ENCODE peak calls at places on chromosome 10, in eight cellular contexts. One of them, this sample, is unnamed.

GRCh38 chr10:115944538-115944937 is 328.5 kb downstream of the GFRA1 start:
- DNase-seq in fibroblast of the aortic adventitia: no peak
- DNase-seq in type B pancreatic cell: no peak
- DNase-seq in IMR-90: no peak
- DNase-seq in Peyer's patch: no peak
- DNase-seq in upper lobe of right lung: no peak
- DNase-seq in HCT116: no peak
- DNase-seq in colonic mucosa: no peak
- DNase-seq in this sample: no peak

GRCh38 chr10:106557053-106557452 is 607.5 kb downstream of the SORCS1 start:
- DNase-seq in fibroblast of the aortic adventitia: no peak
- DNase-seq in type B pancreatic cell: no peak
- DNase-seq in IMR-90: peak
- DNase-seq in Peyer's patch: no peak
- DNase-seq in upper lobe of right lung: no peak
- DNase-seq in HCT116: no peak
- DNase-seq in colonic mucosa: no peak
- DNase-seq in this sample: no peak

GRCh38 chr10:95482501-95483248 is 78.5 kb downstream of the SORBS1 start:
- DNase-seq in fibroblast of the aortic adventitia: no peak
- DNase-seq in type B pancreatic cell: no peak
- DNase-seq in IMR-90: no peak
- DNase-seq in Peyer's patch: no peak
- DNase-seq in upper lobe of right lung: no peak
- DNase-seq in HCT116: no peak
- DNase-seq in colonic mucosa: no peak
- DNase-seq in this sample: no peak

GRCh38 chr10:130339911-130340310 is 203.7 kb downstream of the GLRX3 start:
- DNase-seq in fibroblast of the aortic adventitia: no peak
- DNase-seq in type B pancreatic cell: peak
- DNase-seq in IMR-90: no peak
- DNase-seq in Peyer's patch: no peak
- DNase-seq in upper lobe of right lung: no peak
- DNase-seq in HCT116: no peak
- DNase-seq in colonic mucosa: no peak
- DNase-seq in this sample: no peak

GRCh38 chr10:100786591-100786990 is 41.2 kb downstream of the PAX2 start:
- DNase-seq in fibroblast of the aortic adventitia: no peak
- DNase-seq in type B pancreatic cell: no peak
- DNase-seq in IMR-90: no peak
- DNase-seq in Peyer's patch: no peak
- DNase-seq in upper lobe of right lung: no peak
- DNase-seq in HCT116: no peak
- DNase-seq in colonic mucosa: no peak
- DNase-seq in this sample: no peak

GRCh38 chr10:93468532-93469213 is 13.5 kb downstream of the MYOF start:
- DNase-seq in fibroblast of the aortic adventitia: peak
- DNase-seq in type B pancreatic cell: no peak
- DNase-seq in IMR-90: peak
- DNase-seq in Peyer's patch: no peak
- DNase-seq in upper lobe of right lung: no peak
- DNase-seq in HCT116: peak
- DNase-seq in colonic mucosa: no peak
- DNase-seq in this sample: no peak

GRCh38 chr10:104642311-104643022 is 1.4 kb downstream of the SORCS3 start:
- DNase-seq in fibroblast of the aortic adventitia: peak
- DNase-seq in type B pancreatic cell: peak
- DNase-seq in IMR-90: no peak
- DNase-seq in Peyer's patch: no peak
- DNase-seq in upper lobe of right lung: no peak
- DNase-seq in HCT116: no peak
- DNase-seq in colonic mucosa: peak
- DNase-seq in this sample: peak

GRCh38 chr10:91381562-91381923 is 28.6 kb upstream of the HECTD2 start:
- DNase-seq in fibroblast of the aortic adventitia: peak
- DNase-seq in type B pancreatic cell: no peak
- DNase-seq in IMR-90: no peak
- DNase-seq in Peyer's patch: no peak
- DNase-seq in upper lobe of right lung: no peak
- DNase-seq in HCT116: no peak
- DNase-seq in colonic mucosa: no peak
- DNase-seq in this sample: no peak

GRCh38 chr10:90805211-90805610 is 52.6 kb downstream of the HTR7 start:
- DNase-seq in fibroblast of the aortic adventitia: no peak
- DNase-seq in type B pancreatic cell: no peak
- DNase-seq in IMR-90: no peak
- DNase-seq in Peyer's patch: no peak
- DNase-seq in upper lobe of right lung: no peak
- DNase-seq in HCT116: no peak
- DNase-seq in colonic mucosa: no peak
- DNase-seq in this sample: no peak

GRCh38 chr10:127293640-127294039 is 97.2 kb upstream of the INSYN2A start:
- DNase-seq in fibroblast of the aortic adventitia: no peak
- DNase-seq in type B pancreatic cell: no peak
- DNase-seq in IMR-90: no peak
- DNase-seq in Peyer's patch: no peak
- DNase-seq in upper lobe of right lung: no peak
- DNase-seq in HCT116: no peak
- DNase-seq in colonic mucosa: no peak
- DNase-seq in this sample: no peak

GRCh38 chr10:71978476-71978875 is 14.3 kb downstream of the CHST3 start:
- DNase-seq in fibroblast of the aortic adventitia: no peak
- DNase-seq in type B pancreatic cell: no peak
- DNase-seq in IMR-90: no peak
- DNase-seq in Peyer's patch: no peak
- DNase-seq in upper lobe of right lung: no peak
- DNase-seq in HCT116: no peak
- DNase-seq in colonic mucosa: no peak
- DNase-seq in this sample: no peak
- TF ChIP-seq CTCF in fibroblast of the aortic adventitia: no peak
- TF ChIP-seq CTCF in type B pancreatic cell: peak
- TF ChIP-seq CTCF in IMR-90: no peak
- TF ChIP-seq CTCF in Peyer's patch: no peak
- TF ChIP-seq CTCF in upper lobe of right lung: no peak
- TF ChIP-seq CTCF in HCT116: no peak
- TF ChIP-seq CTCF in colonic mucosa: no peak
- TF ChIP-seq CTCF in this sample: peak

GRCh38 chr10:47031251-47031952 is 120.2 kb downstream of the PTPN20 start:
- DNase-seq in fibroblast of the aortic adventitia: peak
- DNase-seq in type B pancreatic cell: no peak
- DNase-seq in IMR-90: no peak
- DNase-seq in Peyer's patch: no peak
- DNase-seq in upper lobe of right lung: peak
- DNase-seq in HCT116: peak
- DNase-seq in colonic mucosa: no peak
- DNase-seq in this sample: no peak
- TF ChIP-seq CTCF in fibroblast of the aortic adventitia: no peak
- TF ChIP-seq CTCF in type B pancreatic cell: peak
- TF ChIP-seq CTCF in IMR-90: no peak
- TF ChIP-seq CTCF in Peyer's patch: no peak
- TF ChIP-seq CTCF in upper lobe of right lung: no peak
- TF ChIP-seq CTCF in HCT116: no peak
- TF ChIP-seq CTCF in colonic mucosa: no peak
- TF ChIP-seq CTCF in this sample: peak

GRCh38 chr10:9535744-9536143 is 1481.3 kb downstream of the GATA3 start:
- DNase-seq in fibroblast of the aortic adventitia: no peak
- DNase-seq in type B pancreatic cell: no peak
- DNase-seq in IMR-90: no peak
- DNase-seq in Peyer's patch: no peak
- DNase-seq in upper lobe of right lung: no peak
- DNase-seq in HCT116: no peak
- DNase-seq in colonic mucosa: no peak
- DNase-seq in this sample: no peak
- TF ChIP-seq CTCF in fibroblast of the aortic adventitia: no peak
- TF ChIP-seq CTCF in type B pancreatic cell: no peak
- TF ChIP-seq CTCF in IMR-90: no peak
- TF ChIP-seq CTCF in Peyer's patch: no peak
- TF ChIP-seq CTCF in upper lobe of right lung: no peak
- TF ChIP-seq CTCF in HCT116: no peak
- TF ChIP-seq CTCF in colonic mucosa: no peak
- TF ChIP-seq CTCF in this sample: no peak

GRCh38 chr10:56116684-56117083 is 244.4 kb downstream of the ZWINT start:
- DNase-seq in fibroblast of the aortic adventitia: no peak
- DNase-seq in type B pancreatic cell: no peak
- DNase-seq in IMR-90: no peak
- DNase-seq in Peyer's patch: no peak
- DNase-seq in upper lobe of right lung: no peak
- DNase-seq in HCT116: no peak
- DNase-seq in colonic mucosa: no peak
- DNase-seq in this sample: no peak
- TF ChIP-seq CTCF in fibroblast of the aortic adventitia: no peak
- TF ChIP-seq CTCF in type B pancreatic cell: peak
- TF ChIP-seq CTCF in IMR-90: no peak
- TF ChIP-seq CTCF in Peyer's patch: no peak
- TF ChIP-seq CTCF in upper lobe of right lung: no peak
- TF ChIP-seq CTCF in HCT116: no peak
- TF ChIP-seq CTCF in colonic mucosa: no peak
- TF ChIP-seq CTCF in this sample: peak

GRCh38 chr10:6405713-6406112 is 174.4 kb downstream of the PRKCQ start:
- DNase-seq in fibroblast of the aortic adventitia: no peak
- DNase-seq in type B pancreatic cell: no peak
- DNase-seq in IMR-90: no peak
- DNase-seq in Peyer's patch: no peak
- DNase-seq in upper lobe of right lung: no peak
- DNase-seq in HCT116: no peak
- DNase-seq in colonic mucosa: no peak
- DNase-seq in this sample: no peak

GRCh38 chr10:6408799-6409198 is 171.3 kb downstream of the PRKCQ start:
- DNase-seq in fibroblast of the aortic adventitia: no peak
- DNase-seq in type B pancreatic cell: no peak
- DNase-seq in IMR-90: no peak
- DNase-seq in Peyer's patch: no peak
- DNase-seq in upper lobe of right lung: no peak
- DNase-seq in HCT116: no peak
- DNase-seq in colonic mucosa: no peak
- DNase-seq in this sample: no peak

GRCh38 chr10:6404127-6405072 is 175.7 kb downstream of the PRKCQ start:
- DNase-seq in fibroblast of the aortic adventitia: peak
- DNase-seq in type B pancreatic cell: no peak
- DNase-seq in IMR-90: no peak
- DNase-seq in Peyer's patch: no peak
- DNase-seq in upper lobe of right lung: no peak
- DNase-seq in HCT116: no peak
- DNase-seq in colonic mucosa: no peak
- DNase-seq in this sample: no peak

GRCh38 chr10:6407034-6407721 is 172.9 kb downstream of the PRKCQ start:
- DNase-seq in fibroblast of the aortic adventitia: no peak
- DNase-seq in type B pancreatic cell: no peak
- DNase-seq in IMR-90: no peak
- DNase-seq in Peyer's patch: no peak
- DNase-seq in upper lobe of right lung: no peak
- DNase-seq in HCT116: no peak
- DNase-seq in colonic mucosa: no peak
- DNase-seq in this sample: no peak

GRCh38 chr10:6406220-6407033 is 173.6 kb downstream of the PRKCQ start:
- DNase-seq in fibroblast of the aortic adventitia: peak
- DNase-seq in type B pancreatic cell: no peak
- DNase-seq in IMR-90: peak
- DNase-seq in Peyer's patch: no peak
- DNase-seq in upper lobe of right lung: no peak
- DNase-seq in HCT116: peak
- DNase-seq in colonic mucosa: no peak
- DNase-seq in this sample: no peak
- TF ChIP-seq CTCF in fibroblast of the aortic adventitia: peak
- TF ChIP-seq CTCF in type B pancreatic cell: peak
- TF ChIP-seq CTCF in IMR-90: peak
- TF ChIP-seq CTCF in Peyer's patch: no peak
- TF ChIP-seq CTCF in upper lobe of right lung: peak
- TF ChIP-seq CTCF in HCT116: peak
- TF ChIP-seq CTCF in colonic mucosa: peak
- TF ChIP-seq CTCF in this sample: peak

GRCh38 chr10:27611861-27612450 is 107.9 kb downstream of the RAB18 start:
- DNase-seq in fibroblast of the aortic adventitia: no peak
- DNase-seq in type B pancreatic cell: no peak
- DNase-seq in IMR-90: no peak
- DNase-seq in Peyer's patch: no peak
- DNase-seq in upper lobe of right lung: no peak
- DNase-seq in HCT116: no peak
- DNase-seq in colonic mucosa: no peak
- DNase-seq in this sample: no peak
- TF ChIP-seq CTCF in fibroblast of the aortic adventitia: no peak
- TF ChIP-seq CTCF in type B pancreatic cell: no peak
- TF ChIP-seq CTCF in IMR-90: no peak
- TF ChIP-seq CTCF in Peyer's patch: no peak
- TF ChIP-seq CTCF in upper lobe of right lung: no peak
- TF ChIP-seq CTCF in HCT116: no peak
- TF ChIP-seq CTCF in colonic mucosa: no peak
- TF ChIP-seq CTCF in this sample: no peak

DNA sequence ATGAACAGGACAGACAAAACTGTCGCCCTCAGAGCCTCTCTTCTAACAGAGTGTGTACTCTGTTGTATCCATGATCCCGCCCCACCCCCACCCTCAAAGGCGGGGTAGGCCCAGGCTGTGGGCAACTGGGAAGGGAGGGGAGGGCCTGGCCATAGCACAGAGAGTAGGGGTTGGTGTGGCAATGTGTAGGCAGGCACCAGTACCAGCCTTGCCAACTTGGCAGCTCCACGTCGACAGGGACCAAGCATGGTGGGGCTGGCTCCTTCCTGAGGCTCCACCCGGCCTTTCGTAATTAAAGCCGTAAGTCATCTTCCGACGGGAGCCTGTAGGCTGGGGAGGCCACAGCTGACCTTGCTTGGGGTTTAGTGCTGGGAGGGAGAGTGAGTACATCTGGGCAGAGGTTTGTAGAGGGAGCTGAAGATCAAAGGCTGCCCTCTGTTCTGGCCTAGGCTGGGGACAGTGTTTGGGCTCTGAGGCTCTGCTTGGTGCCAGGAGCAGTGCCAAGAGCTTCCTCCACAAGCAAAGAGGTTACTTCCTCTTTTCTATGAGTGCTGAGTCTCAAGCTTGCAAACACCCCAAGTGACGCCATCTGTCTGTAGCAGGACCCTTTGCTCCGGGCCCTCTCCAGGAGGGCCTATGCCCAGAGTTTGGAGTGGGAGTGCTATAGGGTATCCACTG is 121.6 kb downstream of the C10orf105 start:
- DNase-seq in fibroblast of the aortic adventitia: peak
- DNase-seq in type B pancreatic cell: no peak
- DNase-seq in IMR-90: no peak
- DNase-seq in Peyer's patch: peak
- DNase-seq in upper lobe of right lung: peak
- DNase-seq in HCT116: no peak
- DNase-seq in colonic mucosa: peak
- DNase-seq in this sample: no peak
- TF ChIP-seq CTCF in fibroblast of the aortic adventitia: no peak
- TF ChIP-seq CTCF in type B pancreatic cell: no peak
- TF ChIP-seq CTCF in IMR-90: no peak
- TF ChIP-seq CTCF in Peyer's patch: no peak
- TF ChIP-seq CTCF in upper lobe of right lung: no peak
- TF ChIP-seq CTCF in HCT116: no peak
- TF ChIP-seq CTCF in colonic mucosa: no peak
- TF ChIP-seq CTCF in this sample: no peak

GRCh38 chr10:17409170-17409733 is 45.1 kb downstream of the ST8SIA6 start:
- DNase-seq in fibroblast of the aortic adventitia: peak
- DNase-seq in type B pancreatic cell: no peak
- DNase-seq in IMR-90: peak
- DNase-seq in Peyer's patch: no peak
- DNase-seq in upper lobe of right lung: no peak
- DNase-seq in HCT116: no peak
- DNase-seq in colonic mucosa: no peak
- DNase-seq in this sample: no peak
- TF ChIP-seq CTCF in fibroblast of the aortic adventitia: peak
- TF ChIP-seq CTCF in type B pancreatic cell: peak
- TF ChIP-seq CTCF in IMR-90: peak
- TF ChIP-seq CTCF in Peyer's patch: no peak
- TF ChIP-seq CTCF in upper lobe of right lung: peak
- TF ChIP-seq CTCF in HCT116: peak
- TF ChIP-seq CTCF in colonic mucosa: no peak
- TF ChIP-seq CTCF in this sample: peak

This sample was measured in progenitor cell of endocrine pancreas.